ENCODE peak calls at places on chromosomes 1 and 21, in five cellular contexts. X is GM04504, T is endodermal cell, F is EL, Z is astrocyte of the spinal cord. S is an unnamed sample.

GRCh38 chr1:9542425-9542824 is 3.2 kb downstream of the SLC25A33 start:
- DNase-seq in Z (peak; percentile 62), X (peak; percentile 21), F (peak; percentile 52), T (no peak), S (no peak)

GRCh38 chr1:55214214-55214902 is 806 bp downstream of the USP24 start:
- DNase-seq in T (peak; percentile 87), X (no peak), Z (no peak), F (peak; percentile 43), S (peak; percentile 76)

GRCh38 chr1:200129480-200129879 is 102.0 kb downstream of the NR5A2 start:
- DNase-seq in F (no peak), Z (no peak), T (peak; percentile 67), X (no peak), S (no peak)

GRCh38 chr1:1879942-1880341 is 10.9 kb downstream of the GNB1 start:
- DNase-seq in X (no peak), T (no peak), F (no peak), Z (no peak), S (no peak)

GRCh38 chr1:2110738-2111673 is 60.8 kb downstream of the PRKCZ start:
- DNase-seq in F (no peak), T (no peak), X (no peak), Z (no peak), S (no peak)

GRCh38 chr1:56255516-56256181 is 323.7 kb downstream of the PLPP3 start:
- DNase-seq in T (no peak), F (peak; percentile 4), X (peak; percentile 94), Z (peak; percentile 15), S (no peak)

GRCh38 chr1:43831866-43832654 is 101.5 kb upstream of the ARTN start:
- DNase-seq in T (no peak), F (no peak), X (no peak), Z (no peak), S (no peak)

GRCh38 chr21:27476696-27477095 is 509.8 kb upstream of the ADAMTS5 start:
- DNase-seq in T (no peak), X (no peak), F (peak; percentile 36), Z (peak; percentile 59), S (no peak)

S was measured in islet precursor cell.